ENCODE peak calls at places on chromosomes 16 and 17, in six cellular contexts. One of them, this sample, is unnamed.

GRCh38 chr17:51046527-51047384 is 73.9 kb downstream of the SPAG9 start:
- DNase-seq in stimulated activated CD4-positive, alpha-beta T cell treated with anti-CD3 and anti-CD28 coated beads, TNF-alpha, amount 100 ng/mL, for 24 hours: no peak
- DNase-seq in H7: peak; percentile 54
- DNase-seq in D721Med: no peak
- DNase-seq in effector memory CD4-positive, alpha-beta T cell: no peak
- DNase-seq in osteoblast: no peak
- DNase-seq in this sample: no peak

GRCh38 chr16:76081936-76082335 is 195.3 kb upstream of the CNTNAP4 start:
- DNase-seq in H7: no peak
- DNase-seq in stimulated activated CD4-positive, alpha-beta T cell treated with anti-CD3 and anti-CD28 coated beads, TNF-alpha, amount 100 ng/mL, for 24 hours: no peak
- DNase-seq in effector memory CD4-positive, alpha-beta T cell: no peak
- DNase-seq in D721Med: no peak
- DNase-seq in osteoblast: no peak
- DNase-seq in this sample: no peak

GRCh38 chr16:79339863-79340262 is 260.7 kb downstream of the MAF start:
- DNase-seq in stimulated activated CD4-positive, alpha-beta T cell treated with anti-CD3 and anti-CD28 coated beads, TNF-alpha, amount 100 ng/mL, for 24 hours: no peak
- DNase-seq in D721Med: no peak
- DNase-seq in H7: no peak
- DNase-seq in effector memory CD4-positive, alpha-beta T cell: no peak
- DNase-seq in osteoblast: no peak
- DNase-seq in this sample: no peak

GRCh38 chr17:27226611-27227234 is 67.2 kb upstream of the WSB1 start:
- DNase-seq in effector memory CD4-positive, alpha-beta T cell: no peak
- DNase-seq in H7: no peak
- DNase-seq in stimulated activated CD4-positive, alpha-beta T cell treated with anti-CD3 and anti-CD28 coated beads, TNF-alpha, amount 100 ng/mL, for 24 hours: no peak
- DNase-seq in D721Med: no peak
- DNase-seq in osteoblast: no peak
- DNase-seq in this sample: no peak

GRCh38 chr17:50604470-50604869 is 30.2 kb upstream of the ABCC3 start:
- DNase-seq in effector memory CD4-positive, alpha-beta T cell: no peak
- DNase-seq in osteoblast: peak; percentile 95
- DNase-seq in H7: peak; percentile 86
- DNase-seq in D721Med: no peak
- DNase-seq in stimulated activated CD4-positive, alpha-beta T cell treated with anti-CD3 and anti-CD28 coated beads, TNF-alpha, amount 100 ng/mL, for 24 hours: no peak
- DNase-seq in this sample: no peak

GRCh38 chr16:24170407-24170806 is 85.7 kb upstream of the CACNG3 start:
- DNase-seq in osteoblast: no peak
- DNase-seq in effector memory CD4-positive, alpha-beta T cell: no peak
- DNase-seq in D721Med: no peak
- DNase-seq in H7: no peak
- DNase-seq in stimulated activated CD4-positive, alpha-beta T cell treated with anti-CD3 and anti-CD28 coated beads, TNF-alpha, amount 100 ng/mL, for 24 hours: no peak
- DNase-seq in this sample: no peak

GRCh38 chr16:89281189-89281577 is 63.7 kb downstream of the ZNF778 start:
- DNase-seq in osteoblast: no peak
- DNase-seq in stimulated activated CD4-positive, alpha-beta T cell treated with anti-CD3 and anti-CD28 coated beads, TNF-alpha, amount 100 ng/mL, for 24 hours: no peak
- DNase-seq in D721Med: no peak
- DNase-seq in H7: no peak
- DNase-seq in effector memory CD4-positive, alpha-beta T cell: no peak
- DNase-seq in this sample: no peak

GRCh38 chr17:81039854-81040758 is 5.2 kb downstream of the BAIAP2 start:
- DNase-seq in D721Med: no peak
- DNase-seq in stimulated activated CD4-positive, alpha-beta T cell treated with anti-CD3 and anti-CD28 coated beads, TNF-alpha, amount 100 ng/mL, for 24 hours: no peak
- DNase-seq in osteoblast: peak; percentile 96
- DNase-seq in effector memory CD4-positive, alpha-beta T cell: no peak
- DNase-seq in H7: no peak
- DNase-seq in this sample: no peak

GRCh38 chr17:10772425-10773380 is 31.2 kb downstream of the TMEM238L start:
- DNase-seq in D721Med: no peak
- DNase-seq in H7: peak; percentile 76
- DNase-seq in effector memory CD4-positive, alpha-beta T cell: no peak
- DNase-seq in osteoblast: no peak
- DNase-seq in stimulated activated CD4-positive, alpha-beta T cell treated with anti-CD3 and anti-CD28 coated beads, TNF-alpha, amount 100 ng/mL, for 24 hours: no peak
- DNase-seq in this sample: peak; percentile 4

GRCh38 chr16:46855389-46855788 is 24.4 kb upstream of the C16orf87 start:
- DNase-seq in H7: no peak
- DNase-seq in effector memory CD4-positive, alpha-beta T cell: no peak
- DNase-seq in D721Med: no peak
- DNase-seq in stimulated activated CD4-positive, alpha-beta T cell treated with anti-CD3 and anti-CD28 coated beads, TNF-alpha, amount 100 ng/mL, for 24 hours: no peak
- DNase-seq in osteoblast: no peak
- DNase-seq in this sample: no peak

GRCh38 chr16:18969050-18969854 is 14.5 kb upstream of the TMC7 start:
- DNase-seq in D721Med: peak; percentile 70
- DNase-seq in effector memory CD4-positive, alpha-beta T cell: peak; percentile 51
- DNase-seq in stimulated activated CD4-positive, alpha-beta T cell treated with anti-CD3 and anti-CD28 coated beads, TNF-alpha, amount 100 ng/mL, for 24 hours: peak; percentile 59
- DNase-seq in osteoblast: peak; percentile 92
- DNase-seq in H7: peak; percentile 90
- DNase-seq in this sample: peak; percentile 65

GRCh38 chr17:77472837-77473214 is 332.1 kb downstream of the SEC14L1 start:
- DNase-seq in D721Med: no peak
- DNase-seq in effector memory CD4-positive, alpha-beta T cell: no peak
- DNase-seq in stimulated activated CD4-positive, alpha-beta T cell treated with anti-CD3 and anti-CD28 coated beads, TNF-alpha, amount 100 ng/mL, for 24 hours: no peak
- DNase-seq in H7: no peak
- DNase-seq in osteoblast: peak; percentile 21
- DNase-seq in this sample: no peak

GRCh38 chr16:85291302-85292148 is 179.3 kb upstream of the CIBAR2 start:
- DNase-seq in D721Med: no peak
- DNase-seq in H7: peak; percentile 85
- DNase-seq in effector memory CD4-positive, alpha-beta T cell: no peak
- DNase-seq in osteoblast: no peak
- DNase-seq in stimulated activated CD4-positive, alpha-beta T cell treated with anti-CD3 and anti-CD28 coated beads, TNF-alpha, amount 100 ng/mL, for 24 hours: no peak
- DNase-seq in this sample: no peak

GRCh38 chr17:68061512-68062313 is 26.2 kb downstream of the KPNA2 start:
- DNase-seq in osteoblast: no peak
- DNase-seq in D721Med: no peak
- DNase-seq in effector memory CD4-positive, alpha-beta T cell: no peak
- DNase-seq in H7: no peak
- DNase-seq in stimulated activated CD4-positive, alpha-beta T cell treated with anti-CD3 and anti-CD28 coated beads, TNF-alpha, amount 100 ng/mL, for 24 hours: no peak
- DNase-seq in this sample: no peak

GRCh38 chr16:50326835-50327465 is 41.8 kb downstream of the BRD7 start:
- DNase-seq in D721Med: no peak
- DNase-seq in effector memory CD4-positive, alpha-beta T cell: peak; percentile 40
- DNase-seq in osteoblast: no peak
- DNase-seq in H7: peak; percentile 56
- DNase-seq in stimulated activated CD4-positive, alpha-beta T cell treated with anti-CD3 and anti-CD28 coated beads, TNF-alpha, amount 100 ng/mL, for 24 hours: no peak
- DNase-seq in this sample: peak; percentile 66

GRCh38 chr16:67027046-67027445 is 1.9 kb upstream of the CBFB start:
- DNase-seq in effector memory CD4-positive, alpha-beta T cell: no peak
- DNase-seq in H7: peak; percentile 7
- DNase-seq in stimulated activated CD4-positive, alpha-beta T cell treated with anti-CD3 and anti-CD28 coated beads, TNF-alpha, amount 100 ng/mL, for 24 hours: no peak
- DNase-seq in D721Med: no peak
- DNase-seq in osteoblast: no peak
- DNase-seq in this sample: no peak

GRCh38 chr17:41498276-41498675 is 7.1 kb downstream of the KRT13 start:
- DNase-seq in H7: no peak
- DNase-seq in effector memory CD4-positive, alpha-beta T cell: no peak
- DNase-seq in stimulated activated CD4-positive, alpha-beta T cell treated with anti-CD3 and anti-CD28 coated beads, TNF-alpha, amount 100 ng/mL, for 24 hours: no peak
- DNase-seq in osteoblast: no peak
- DNase-seq in D721Med: no peak
- DNase-seq in this sample: no peak

GRCh38 chr16:88957887-88958577 is 19.0 kb downstream of the CBFA2T3 start:
- DNase-seq in stimulated activated CD4-positive, alpha-beta T cell treated with anti-CD3 and anti-CD28 coated beads, TNF-alpha, amount 100 ng/mL, for 24 hours: no peak
- DNase-seq in effector memory CD4-positive, alpha-beta T cell: no peak
- DNase-seq in osteoblast: no peak
- DNase-seq in D721Med: no peak
- DNase-seq in H7: no peak
- DNase-seq in this sample: no peak

GRCh38 chr17:82817947-82818346 is 21.9 kb downstream of the ZNF750 start:
- DNase-seq in H7: no peak
- DNase-seq in D721Med: no peak
- DNase-seq in osteoblast: no peak
- DNase-seq in effector memory CD4-positive, alpha-beta T cell: no peak
- DNase-seq in stimulated activated CD4-positive, alpha-beta T cell treated with anti-CD3 and anti-CD28 coated beads, TNF-alpha, amount 100 ng/mL, for 24 hours: no peak
- DNase-seq in this sample: no peak

GRCh38 chr16:85606920-85607319 is 6.2 kb upstream of the GSE1 start:
- DNase-seq in D721Med: no peak
- DNase-seq in stimulated activated CD4-positive, alpha-beta T cell treated with anti-CD3 and anti-CD28 coated beads, TNF-alpha, amount 100 ng/mL, for 24 hours: no peak
- DNase-seq in H7: peak; percentile 78
- DNase-seq in effector memory CD4-positive, alpha-beta T cell: no peak
- DNase-seq in osteoblast: no peak
- DNase-seq in this sample: no peak

GRCh38 chr17:81712468-81713003 is 452 bp downstream of the SLC25A10 start:
- DNase-seq in D721Med: no peak
- DNase-seq in effector memory CD4-positive, alpha-beta T cell: no peak
- DNase-seq in stimulated activated CD4-positive, alpha-beta T cell treated with anti-CD3 and anti-CD28 coated beads, TNF-alpha, amount 100 ng/mL, for 24 hours: no peak
- DNase-seq in H7: peak; percentile 87
- DNase-seq in osteoblast: peak; percentile 99
- DNase-seq in this sample: no peak

GRCh38 chr17:75468311-75468754 is 11.9 kb downstream of the TMEM94 start:
- DNase-seq in D721Med: no peak
- DNase-seq in H7: no peak
- DNase-seq in effector memory CD4-positive, alpha-beta T cell: no peak
- DNase-seq in osteoblast: peak; percentile 68
- DNase-seq in stimulated activated CD4-positive, alpha-beta T cell treated with anti-CD3 and anti-CD28 coated beads, TNF-alpha, amount 100 ng/mL, for 24 hours: no peak
- DNase-seq in this sample: no peak

GRCh38 chr17:58565389-58566311 is 51.2 kb upstream of the MTMR4 start:
- DNase-seq in effector memory CD4-positive, alpha-beta T cell: no peak
- DNase-seq in D721Med: no peak
- DNase-seq in H7: peak; percentile 38
- DNase-seq in stimulated activated CD4-positive, alpha-beta T cell treated with anti-CD3 and anti-CD28 coated beads, TNF-alpha, amount 100 ng/mL, for 24 hours: no peak
- DNase-seq in osteoblast: no peak
- DNase-seq in this sample: no peak

GRCh38 chr17:1315891-1316403 is 36.5 kb downstream of the TRARG1 start:
- DNase-seq in H7: peak; percentile 46
- DNase-seq in D721Med: no peak
- DNase-seq in stimulated activated CD4-positive, alpha-beta T cell treated with anti-CD3 and anti-CD28 coated beads, TNF-alpha, amount 100 ng/mL, for 24 hours: no peak
- DNase-seq in osteoblast: peak; percentile 80
- DNase-seq in effector memory CD4-positive, alpha-beta T cell: no peak
- DNase-seq in this sample: no peak

GRCh38 chr16:56192644-56192960 is 1.3 kb downstream of the GNAO1 start:
- DNase-seq in effector memory CD4-positive, alpha-beta T cell: no peak
- DNase-seq in osteoblast: no peak
- DNase-seq in D721Med: no peak
- DNase-seq in H7: no peak
- DNase-seq in stimulated activated CD4-positive, alpha-beta T cell treated with anti-CD3 and anti-CD28 coated beads, TNF-alpha, amount 100 ng/mL, for 24 hours: no peak
- DNase-seq in this sample: no peak

This sample was measured in CD8-positive, alpha-beta memory T cell.